ENCODE peak calls at places on chromosomes 11 and 22, in seven cellular contexts. E, V, D, Z, P, Q and O are unnamed samples.

GRCh38 chr11:9315078-9315688 is 790 bp upstream of the TMEM41B start:
- DNase-seq in V (no peak), P (peak), E (peak), Q (no peak), Z (no peak), D (no peak), O (no peak)

GRCh38 chr11:504053-504993 is 2.7 kb downstream of the RNH1 start:
- DNase-seq in Q (peak), P (peak), Z (peak), E (peak), D (peak), V (peak), O (peak)

GRCh38 chr11:114179234-114179941 is 116.8 kb upstream of the NNMT start:
- DNase-seq in D (peak), Q (no peak), V (no peak), E (peak), P (peak), Z (peak), O (peak)

GRCh38 chr22:50672471-50673230 is at the start of gene SHANK3:
- DNase-seq in D (peak), Z (no peak), V (no peak), Q (peak), E (peak), P (peak), O (peak)

GRCh38 chr22:20319041-20319744 is 667 bp downstream of the DGCR6L start:
- DNase-seq in V (no peak), Q (peak), E (peak), Z (no peak), P (peak), D (no peak), O (peak)

GRCh38 chr11:76838422-76839068 is 22.2 kb upstream of the ACER3 start:
- DNase-seq in V (no peak), D (no peak), P (no peak), E (no peak), Q (no peak), Z (no peak), O (no peak)

GRCh38 chr22:20471126-20471833 is 24.3 kb downstream of the KLHL22 start:
- DNase-seq in Z (no peak), E (no peak), Q (no peak), V (no peak), P (no peak), D (no peak), O (no peak)

GRCh38 chr11:75265851-75266531 is 25.4 kb downstream of the TPBGL start:
- DNase-seq in Z (no peak), V (no peak), D (no peak), Q (peak), P (peak), E (peak), O (peak)

GRCh38 chr11:116185551-116185950 is 587.2 kb downstream of the BUD13 start:
- DNase-seq in Z (no peak), E (no peak), V (no peak), Q (no peak), D (no peak), P (no peak), O (no peak)

GRCh38 chr11:61654397-61654829 is 25.8 kb upstream of the DAGLA start:
- DNase-seq in D (peak), Z (peak), V (no peak), E (peak), P (peak), Q (no peak), O (no peak)

GRCh38 chr11:86740628-86741488 is 59.5 kb upstream of the PRSS23 start:
- DNase-seq in E (no peak), D (no peak), Z (peak), P (peak), V (no peak), Q (peak), O (peak)

GRCh38 chr11:67303132-67303988 is at the start of gene SSH3:
- DNase-seq in D (peak), Q (peak), Z (peak), P (peak), E (peak), V (peak), O (peak)

GRCh38 chr11:66325140-66325754 is 8.4 kb upstream of the CD248 start:
- DNase-seq in E (no peak), Q (no peak), D (no peak), V (no peak), P (no peak), Z (no peak), O (no peak)

GRCh38 chr11:28009383-28009782 is 98.6 kb downstream of the KIF18A start:
- DNase-seq in D (no peak), P (no peak), E (no peak), Z (no peak), V (no peak), Q (peak), O (no peak)

GRCh38 chr11:107116358-107116757 is 98.1 kb upstream of the GUCY1A2 start:
- DNase-seq in P (no peak), D (no peak), Z (no peak), Q (no peak), V (no peak), E (no peak), O (no peak)

GRCh38 chr22:46107753-46108563 is 42.4 kb upstream of the PPARA start:
- DNase-seq in Z (no peak), Q (no peak), E (no peak), D (no peak), V (no peak), P (no peak), O (no peak)

GRCh38 chr11:105177658-105178057 is 38.1 kb upstream of the CARD18 start:
- DNase-seq in P (no peak), V (no peak), Z (no peak), D (no peak), Q (peak), E (no peak), O (no peak)

GRCh38 chr11:57315491-57315890 is 9.3 kb downstream of the TNKS1BP1 start:
- DNase-seq in P (no peak), E (no peak), V (no peak), D (no peak), Q (no peak), Z (no peak), O (no peak)

GRCh38 chr11:28899706-28900105 is 791.5 kb downstream of the METTL15 start:
- DNase-seq in Q (no peak), V (no peak), E (no peak), D (no peak), P (no peak), Z (no peak), O (no peak)

GRCh38 chr11:84905411-84905810 is 721.7 kb downstream of the DLG2 start:
- DNase-seq in E (no peak), Z (no peak), Q (no peak), D (no peak), P (no peak), V (no peak), O (no peak)

GRCh38 chr22:29330753-29331152 is 15.3 kb upstream of the RASL10A start:
- DNase-seq in D (no peak), P (peak), Q (no peak), E (no peak), Z (peak), V (no peak), O (no peak)

GRCh38 chr11:93477684-93478234 is 65.4 kb downstream of the SMCO4 start:
- DNase-seq in V (no peak), D (no peak), Z (no peak), E (no peak), P (no peak), Q (no peak), O (no peak)

GRCh38 chr11:117202386-117203068 is 3.4 kb downstream of the TAGLN start:
- DNase-seq in D (no peak), V (no peak), E (no peak), Q (no peak), P (no peak), Z (no peak), O (no peak)

GRCh38 chr11:130203766-130204702 is 44.5 kb downstream of the ST14 start:
- DNase-seq in Z (no peak), E (peak), P (no peak), V (no peak), Q (no peak), D (no peak), O (no peak)

GRCh38 chr22:38949889-38950405 is 7.5 kb upstream of the APOBEC3A start:
- DNase-seq in P (no peak), Z (peak), E (peak), D (no peak), V (peak), Q (no peak), O (no peak)

GRCh38 chr22:41687901-41688364 is 734 bp downstream of the SNU13 start:
- DNase-seq in D (no peak), V (no peak), E (peak), P (peak), Z (peak), Q (no peak), O (no peak)